ENCODE peak calls at places on chromosomes 4 and X, in five cellular contexts. Z, L, K, W and R are unnamed samples.

GRCh38 chrX:150486011-150486410 is 82.4 kb upstream of the MTM1 start:
- DNase-seq in Z (peak), L (peak), W (no peak), K (peak), R (no peak)

GRCh38 chr4:52657630-52658501 is 1.2 kb downstream of the USP46 start:
- DNase-seq in K (no peak), Z (no peak), L (peak), W (no peak), R (no peak)

GRCh38 chr4:86453044-86453501 is 93.2 kb upstream of the MAPK10 start:
- DNase-seq in W (no peak), K (no peak), Z (peak), L (peak), R (no peak)

GRCh38 chr4:28557755-28558154 is 1697.1 kb downstream of the STIM2 start:
- DNase-seq in W (no peak), Z (no peak), K (no peak), L (peak), R (peak)

GRCh38 chrX:9724711-9725110 is 40.9 kb downstream of the GPR143 start:
- DNase-seq in K (no peak), W (no peak), L (no peak), Z (no peak), R (no peak)

GRCh38 chr4:6526171-6526570 is 48.8 kb upstream of the MAN2B2 start:
- DNase-seq in L (no peak), W (no peak), K (no peak), Z (no peak), R (no peak)

GRCh38 chrX:132193872-132194574 is 25.2 kb downstream of the RAP2C start:
- DNase-seq in W (no peak), L (no peak), Z (no peak), K (no peak), R (no peak)

GRCh38 chr4:109078724-109079123 is 223.7 kb downstream of the COL25A1 start:
- DNase-seq in W (no peak), L (peak), K (no peak), Z (no peak), R (peak)

GRCh38 chrX:39144323-39144722 is 343.1 kb downstream of the MID1IP1 start:
- DNase-seq in W (no peak), K (no peak), L (no peak), Z (no peak), R (no peak)

GRCh38 chr4:5750052-5750950 is 39.3 kb downstream of the EVC start:
- DNase-seq in L (peak), Z (no peak), K (no peak), W (no peak), R (peak)

GRCh38 chr4:128068927-128069326 is 7.8 kb downstream of the LARP1B start:
- DNase-seq in L (peak), W (no peak), K (no peak), Z (no peak), R (no peak)

GRCh38 chrX:140505421-140506337 is 810 bp upstream of the SOX3 start:
- DNase-seq in W (no peak), Z (no peak), K (no peak), L (no peak), R (no peak)

GRCh38 chrX:153931748-153932147 is 3.1 kb downstream of the NAA10 start:
- DNase-seq in Z (no peak), L (no peak), W (no peak), K (no peak), R (no peak)
- TF ChIP-seq CTCF in Z (no peak), L (no peak), W (no peak), K (no peak), R (no peak)

GRCh38 chr4:11436673-11437072 is 8.0 kb upstream of the HS3ST1 start:
- DNase-seq in Z (no peak), K (no peak), W (no peak), L (no peak), R (no peak)

GRCh38 chr4:11440481-11441181 is 11.9 kb upstream of the HS3ST1 start:
- DNase-seq in Z (no peak), K (no peak), W (no peak), L (no peak), R (no peak)

GRCh38 chr4:11439836-11440235 is 11.1 kb upstream of the HS3ST1 start:
- DNase-seq in L (no peak), Z (no peak), K (no peak), W (no peak), R (no peak)

GRCh38 chr4:11438647-11439046 is 10.0 kb upstream of the HS3ST1 start:
- DNase-seq in L (no peak), Z (no peak), W (no peak), K (no peak), R (no peak)

DNA sequence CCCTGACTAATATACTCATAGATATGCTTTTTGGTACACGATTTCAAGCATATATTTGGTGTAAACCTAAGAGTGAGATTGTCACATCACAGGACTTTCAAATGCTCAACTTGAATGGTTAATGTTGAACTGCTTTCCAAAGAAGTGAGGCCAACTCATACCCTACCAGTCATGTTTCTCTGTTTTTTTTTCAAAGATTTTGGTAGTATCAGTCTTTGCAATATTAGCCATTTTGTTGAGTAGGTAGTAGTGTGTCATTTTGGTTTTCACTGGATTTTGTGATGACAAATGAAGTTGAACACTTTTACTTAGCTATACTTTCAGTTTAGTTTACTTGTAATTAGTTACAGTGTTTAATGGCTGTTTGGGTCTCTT is 12.5 kb upstream of the HS3ST1 start:
- DNase-seq in L (no peak), K (no peak), Z (no peak), W (no peak), R (no peak)
- H3K4me3 ChIP-seq in L (no peak), K (no peak), Z (no peak), W (no peak), R (no peak)

DNA sequence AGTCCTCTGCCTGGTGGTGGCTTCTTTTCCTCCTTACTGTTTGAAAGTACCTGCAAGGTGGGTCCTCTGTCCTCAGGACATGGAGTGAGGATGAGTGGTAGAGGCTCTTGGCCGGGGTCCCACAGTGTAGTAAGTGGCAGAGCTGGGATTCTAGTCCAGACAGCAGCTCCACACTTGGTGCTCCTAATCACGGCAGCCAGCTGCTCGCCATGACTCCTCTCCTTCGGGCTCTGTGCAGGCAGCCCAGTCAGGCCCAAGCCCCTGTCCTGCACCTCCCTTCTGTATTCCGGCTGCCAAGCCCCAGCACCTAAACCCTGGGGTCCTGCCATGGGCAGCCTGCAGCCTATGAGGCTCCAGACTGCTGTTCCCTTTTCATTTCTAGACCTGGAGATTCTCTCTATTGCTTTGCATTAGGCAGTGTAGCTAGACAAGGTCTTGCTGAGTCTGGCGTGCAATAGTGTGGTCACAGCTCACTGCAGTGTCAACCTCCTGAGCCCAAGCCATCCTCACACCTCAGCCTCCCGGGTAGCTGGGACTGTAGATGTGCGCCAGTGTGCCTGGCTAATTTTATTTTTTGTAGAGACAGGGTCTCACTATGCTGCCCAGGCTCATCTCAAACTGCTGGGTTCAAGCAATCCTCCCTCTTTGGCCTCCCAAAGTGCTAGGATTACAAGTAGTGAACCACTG is 24.9 kb downstream of the NSD2 start:
- DNase-seq in K (no peak), L (no peak), Z (no peak), W (no peak), R (no peak)
- TF ChIP-seq CTCF in K (no peak), L (no peak), Z (no peak), W (no peak), R (no peak)

DNA sequence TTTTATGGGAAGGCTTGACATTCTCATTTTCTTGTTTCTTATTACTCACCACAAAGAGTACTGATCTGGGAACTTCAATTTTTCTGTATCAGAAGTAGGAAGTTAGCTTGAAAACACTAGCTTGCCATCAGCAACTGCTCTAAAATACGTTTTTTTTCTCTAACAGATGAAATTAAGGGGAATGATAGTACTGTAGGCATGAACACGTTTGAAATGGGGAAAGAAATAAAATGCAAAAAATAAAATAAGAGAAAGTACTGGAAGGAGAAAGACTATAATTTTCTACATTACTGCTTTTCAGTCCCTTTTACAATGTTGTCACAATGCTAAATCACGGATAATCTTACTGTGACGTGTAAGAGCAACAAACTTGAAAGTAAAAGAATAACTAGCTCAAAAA is 1.5 kb downstream of the RADX start:
- DNase-seq in Z (no peak), K (no peak), W (no peak), L (no peak), R (no peak)
- H3K4me3 ChIP-seq in Z (no peak), K (no peak), W (no peak), L (no peak), R (no peak)

GRCh38 chr4:121696140-121696640 is 590 bp downstream of the ANXA5 start:
- DNase-seq in K (peak), L (peak), Z (peak), W (peak), R (peak)
- TF ChIP-seq CTCF in K (peak), L (no peak), Z (peak), W (no peak), R (peak)

GRCh38 chr4:82479562-82479961 is 49.2 kb downstream of the ENOPH1 start:
- DNase-seq in K (no peak), Z (no peak), W (no peak), L (no peak), R (no peak)

GRCh38 chr4:82484987-82485783 is 54.8 kb downstream of the ENOPH1 start:
- DNase-seq in W (no peak), Z (no peak), K (no peak), L (no peak), R (no peak)

GRCh38 chr4:82482387-82482786 is 52.0 kb downstream of the ENOPH1 start:
- DNase-seq in L (no peak), W (no peak), Z (no peak), K (no peak), R (no peak)

DNA sequence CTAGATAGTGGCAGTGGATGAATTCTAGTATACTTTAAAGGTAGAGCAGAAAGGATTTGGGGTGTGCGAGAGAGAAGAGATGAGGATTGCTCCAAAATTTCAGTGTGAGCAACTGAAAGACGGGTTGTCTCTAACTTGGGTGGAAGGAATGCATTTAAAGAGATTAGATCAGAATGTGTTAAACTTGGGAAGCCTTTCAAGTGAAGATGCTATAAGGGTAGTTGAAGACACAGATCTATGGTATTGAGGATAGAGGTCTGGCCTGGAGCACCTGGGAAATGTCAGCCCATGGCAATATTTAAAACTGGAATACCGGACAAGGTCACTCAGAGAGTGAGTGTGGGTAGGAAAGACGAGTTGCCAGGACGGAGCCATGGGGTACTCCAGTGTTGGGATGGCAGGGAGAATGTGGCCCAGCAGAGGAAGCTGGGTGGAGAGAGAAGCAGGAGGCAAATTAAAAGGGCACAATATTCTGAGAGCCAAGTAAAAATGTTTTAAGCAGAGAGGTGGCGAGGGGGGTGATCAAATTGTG is 50.5 kb downstream of the ENOPH1 start:
- DNase-seq in K (no peak), W (no peak), Z (no peak), L (no peak), R (no peak)
- H3K4me3 ChIP-seq in K (no peak), W (no peak), Z (no peak), L (no peak), R (no peak)

GRCh38 chrX:56503941-56504673 is 59.3 kb upstream of the UBQLN2 start:
- DNase-seq in K (no peak), Z (no peak), W (no peak), L (no peak), R (no peak)
- TF ChIP-seq CTCF in K (no peak), Z (no peak), W (no peak), L (no peak), R (no peak)

GRCh38 chr4:76213415-76214268 is at the start of gene SCARB2:
- DNase-seq in W (peak), K (peak), L (peak), Z (peak), R (peak)

GRCh38 chr4:76210502-76210901 is 3.1 kb downstream of the SCARB2 start:
- DNase-seq in Z (no peak), L (no peak), W (no peak), K (no peak), R (no peak)

GRCh38 chr4:76212301-76212700 is 1.3 kb downstream of the SCARB2 start:
- DNase-seq in L (no peak), K (no peak), Z (no peak), W (no peak), R (no peak)

GRCh38 chr4:76212851-76213414 is 691 bp downstream of the SCARB2 start:
- DNase-seq in L (peak), Z (no peak), K (peak), W (no peak), R (no peak)

GRCh38 chr4:76211769-76212168 is 1.9 kb downstream of the SCARB2 start:
- DNase-seq in K (no peak), W (no peak), L (no peak), Z (no peak), R (no peak)
- H3K4me3 ChIP-seq in K (no peak), W (peak), L (peak), Z (peak), R (peak)

DNA sequence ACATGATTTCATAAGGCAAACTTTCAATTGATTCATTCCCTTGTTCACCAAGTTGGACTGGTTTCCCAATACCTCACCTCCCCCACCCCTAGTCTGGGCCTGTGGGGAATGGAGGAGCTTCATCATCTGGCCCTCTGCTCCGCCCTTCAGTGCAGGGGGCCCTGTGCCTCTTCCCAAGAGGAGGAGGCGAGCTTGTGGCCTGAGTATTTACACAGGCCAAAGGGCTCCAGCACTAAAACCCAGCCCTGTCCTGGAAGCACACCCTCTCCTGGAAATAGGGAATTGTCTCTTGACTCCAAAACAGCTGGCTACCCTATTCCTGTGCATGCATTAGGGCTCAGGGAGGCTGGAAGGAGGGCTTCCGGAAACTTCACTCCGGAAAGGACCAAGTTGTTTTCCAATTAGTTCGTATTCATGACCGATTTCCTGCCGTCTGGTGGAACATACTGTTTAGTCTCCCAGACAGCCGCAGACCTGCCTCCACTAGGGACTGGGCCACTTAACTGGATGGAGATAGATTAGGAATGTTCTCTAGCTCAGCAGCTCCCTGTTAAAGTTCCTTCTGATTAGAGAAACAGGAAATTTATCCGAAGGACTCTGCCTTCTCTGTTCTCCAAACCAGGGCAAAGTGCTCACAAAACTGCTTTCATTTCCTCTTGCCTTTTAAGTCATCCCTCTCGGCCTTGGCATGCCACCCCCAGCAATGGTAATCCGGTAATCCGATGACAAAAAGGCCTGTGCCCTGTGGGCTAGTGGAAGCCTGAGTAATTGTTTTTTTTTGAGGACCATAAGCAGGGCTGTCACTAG is 5.8 kb downstream of the SRPX2 start:
- DNase-seq in W (peak), Z (peak), L (peak), K (peak), R (peak)
- TF ChIP-seq CTCF in W (no peak), Z (no peak), L (no peak), K (no peak), R (no peak)

GRCh38 chrX:153765138-153766079 is 1.4 kb downstream of the PLXNB3 start:
- DNase-seq in W (no peak), Z (peak), K (peak), L (no peak), R (no peak)

GRCh38 chrX:153767674-153768055 is 3.6 kb downstream of the PLXNB3 start:
- DNase-seq in Z (no peak), W (no peak), L (no peak), K (peak), R (no peak)

GRCh38 chrX:153764786-153765137 is 713 bp downstream of the PLXNB3 start:
- DNase-seq in Z (no peak), W (no peak), L (no peak), K (no peak), R (no peak)

GRCh38 chrX:153766871-153767673 is 3.0 kb downstream of the PLXNB3 start:
- DNase-seq in L (no peak), Z (peak), K (peak), W (no peak), R (no peak)

GRCh38 chrX:153766098-153766817 is 2.2 kb downstream of the PLXNB3 start:
- DNase-seq in L (peak), K (peak), W (no peak), Z (peak), R (no peak)
- H3K4me3 ChIP-seq in L (no peak), K (no peak), W (no peak), Z (no peak), R (peak)